ENCODE peak calls at places on chromosome 3, in six cellular contexts. I is K562; W is neural progenitor cell; X is HTR-8/SVneo; O is fibroblast of mammary gland; Y is stimulated activated CD4-positive, alpha-beta T cell treated with anti-CD3 and anti-CD28 coated beads, Interleukin-1b, Interleukin-23, amount 100 ng/mL, for 24 hours. M is an unnamed sample.

GRCh38 chr3:125123906-125124305 is 68.1 kb upstream of the HEG1 start:
- DNase-seq in O (peak), Y (no peak), W (no peak), X (no peak), I (no peak), M (peak)

GRCh38 chr3:162262145-162262544 is 765.5 kb downstream of the OTOL1 start:
- DNase-seq in Y (no peak), I (no peak), X (no peak), W (no peak), O (peak), M (peak)

GRCh38 chr3:165451671-165452070 is 255.5 kb upstream of the SLITRK3 start:
- DNase-seq in X (no peak), W (no peak), Y (no peak), I (no peak), O (no peak), M (no peak)

GRCh38 chr3:151568095-151568685 is 107.3 kb upstream of the IGSF10 start:
- DNase-seq in W (no peak), I (no peak), O (peak), Y (no peak), X (no peak), M (no peak)

GRCh38 chr3:141763088-141763750 is at the start of gene GRK7:
- DNase-seq in O (no peak), I (no peak), Y (no peak), W (no peak), X (no peak), M (no peak)

GRCh38 chr3:31106204-31106603 is 211.7 kb upstream of the GADL1 start:
- DNase-seq in Y (no peak), W (no peak), I (no peak), O (peak), X (peak), M (peak)

GRCh38 chr3:157918402-157918801 is 187.8 kb downstream of the SHOX2 start:
- DNase-seq in O (no peak), Y (no peak), X (no peak), W (no peak), I (no peak), M (no peak)

GRCh38 chr3:10470666-10471336 is 34.6 kb downstream of the ATP2B2 start:
- DNase-seq in W (peak), X (no peak), I (no peak), Y (no peak), O (no peak), M (no peak)

GRCh38 chr3:125105116-125105515 is 49.3 kb upstream of the HEG1 start:
- DNase-seq in X (no peak), W (no peak), O (no peak), Y (no peak), I (no peak), M (no peak)

GRCh38 chr3:132772252-132772651 is 50.0 kb upstream of the NPHP3 start:
- DNase-seq in W (no peak), I (no peak), Y (no peak), X (no peak), O (no peak), M (no peak)

GRCh38 chr3:12663311-12663935 is 494 bp downstream of the RAF1 start:
- DNase-seq in I (no peak), O (no peak), Y (no peak), X (no peak), W (no peak), M (no peak)

GRCh38 chr3:59696783-59697182 is 647.0 kb upstream of the CFAP20DC start:
- DNase-seq in X (no peak), Y (no peak), I (no peak), W (no peak), O (no peak), M (no peak)

GRCh38 chr3:140288575-140288974 is 353.6 kb downstream of the CLSTN2 start:
- DNase-seq in Y (no peak), I (no peak), O (peak), X (no peak), W (no peak), M (no peak)

GRCh38 chr3:9916346-9916733 is 558 bp upstream of the IL17RC start:
- DNase-seq in W (peak), O (peak), X (no peak), Y (no peak), I (no peak), M (peak)

M was measured in IMR-90.